ENCODE peak calls at places on chromosomes 11 and 22, in seven cellular contexts. One of them, this sample, is unnamed.

GRCh38 chr11:84157639-84158038 is 871.5 kb upstream of the CCDC90B start:
- DNase-seq in HCT116: no peak
- DNase-seq in SK-N-SH: no peak
- DNase-seq in K562: no peak
- DNase-seq in T47D: no peak
- DNase-seq in GM12878: no peak
- DNase-seq in HepG2: no peak
- DNase-seq in this sample: no peak

GRCh38 chr22:21766933-21767462 is 31.4 kb upstream of the YPEL1 start:
- DNase-seq in HCT116: no peak
- DNase-seq in SK-N-SH: no peak
- DNase-seq in K562: peak
- DNase-seq in T47D: no peak
- DNase-seq in GM12878: no peak
- DNase-seq in HepG2: no peak
- DNase-seq in this sample: no peak

GRCh38 chr11:17692006-17692405 is 27.4 kb upstream of the MYOD1 start:
- DNase-seq in HCT116: no peak
- DNase-seq in SK-N-SH: no peak
- DNase-seq in K562: no peak
- DNase-seq in T47D: no peak
- DNase-seq in GM12878: no peak
- DNase-seq in HepG2: no peak
- DNase-seq in this sample: no peak

GRCh38 chr11:10565493-10565892 is 3.0 kb downstream of the LYVE1 start:
- DNase-seq in HCT116: no peak
- DNase-seq in SK-N-SH: no peak
- DNase-seq in K562: no peak
- DNase-seq in T47D: no peak
- DNase-seq in GM12878: no peak
- DNase-seq in HepG2: no peak
- DNase-seq in this sample: no peak

GRCh38 chr11:27610287-27610686 is 90.0 kb downstream of the BDNF start:
- DNase-seq in HCT116: no peak
- DNase-seq in SK-N-SH: no peak
- DNase-seq in K562: no peak
- DNase-seq in T47D: no peak
- DNase-seq in GM12878: no peak
- DNase-seq in HepG2: no peak
- DNase-seq in this sample: no peak

GRCh38 chr11:31487848-31488247 is 21.6 kb downstream of the IMMP1L start:
- DNase-seq in HCT116: peak
- DNase-seq in SK-N-SH: peak
- DNase-seq in K562: peak
- DNase-seq in T47D: peak
- DNase-seq in GM12878: no peak
- DNase-seq in HepG2: peak
- DNase-seq in this sample: no peak

GRCh38 chr22:43473031-43473430 is 61.2 kb downstream of the MPPED1 start:
- DNase-seq in HCT116: no peak
- DNase-seq in SK-N-SH: no peak
- DNase-seq in K562: no peak
- DNase-seq in T47D: no peak
- DNase-seq in GM12878: no peak
- DNase-seq in HepG2: no peak
- DNase-seq in this sample: no peak

GRCh38 chr11:7630002-7630401 is 43.3 kb downstream of the CYB5R2 start:
- DNase-seq in HCT116: no peak
- DNase-seq in SK-N-SH: no peak
- DNase-seq in K562: no peak
- DNase-seq in T47D: no peak
- DNase-seq in GM12878: no peak
- DNase-seq in HepG2: no peak
- DNase-seq in this sample: no peak

GRCh38 chr11:17638311-17638710 is 81.1 kb upstream of the MYOD1 start:
- DNase-seq in HCT116: no peak
- DNase-seq in SK-N-SH: no peak
- DNase-seq in K562: no peak
- DNase-seq in T47D: no peak
- DNase-seq in GM12878: no peak
- DNase-seq in HepG2: no peak
- DNase-seq in this sample: no peak

GRCh38 chr11:75240381-75241035 is at the start of gene TPBGL:
- DNase-seq in HCT116: no peak
- DNase-seq in SK-N-SH: peak
- DNase-seq in K562: peak
- DNase-seq in T47D: no peak
- DNase-seq in GM12878: no peak
- DNase-seq in HepG2: no peak
- DNase-seq in this sample: no peak

GRCh38 chr11:130451261-130452019 is 3.0 kb downstream of the ADAMTS15 start:
- DNase-seq in HCT116: no peak
- DNase-seq in SK-N-SH: no peak
- DNase-seq in K562: no peak
- DNase-seq in T47D: no peak
- DNase-seq in GM12878: no peak
- DNase-seq in HepG2: no peak
- DNase-seq in this sample: no peak

GRCh38 chr11:119716475-119717057 is 12.4 kb downstream of the NECTIN1 start:
- DNase-seq in HCT116: no peak
- DNase-seq in SK-N-SH: no peak
- DNase-seq in K562: no peak
- DNase-seq in T47D: no peak
- DNase-seq in GM12878: no peak
- DNase-seq in HepG2: no peak
- DNase-seq in this sample: no peak
- TF ChIP-seq JUND in HCT116: no peak
- TF ChIP-seq JUND in SK-N-SH: no peak
- TF ChIP-seq JUND in K562: no peak
- TF ChIP-seq JUND in T47D: no peak
- TF ChIP-seq JUND in GM12878: no peak
- TF ChIP-seq JUND in HepG2: no peak
- TF ChIP-seq JUND in this sample: no peak

GRCh38 chr11:65911682-65912568 is 6.9 kb downstream of the C11orf68 start:
- DNase-seq in HCT116: peak
- DNase-seq in SK-N-SH: peak
- DNase-seq in K562: peak
- DNase-seq in T47D: peak
- DNase-seq in GM12878: no peak
- DNase-seq in HepG2: no peak
- DNase-seq in this sample: no peak
- TF ChIP-seq JUND in HCT116: no peak
- TF ChIP-seq JUND in SK-N-SH: no peak
- TF ChIP-seq JUND in K562: no peak
- TF ChIP-seq JUND in T47D: no peak
- TF ChIP-seq JUND in GM12878: no peak
- TF ChIP-seq JUND in HepG2: no peak
- TF ChIP-seq JUND in this sample: no peak

GRCh38 chr11:122804161-122804560 is 34.1 kb upstream of the CRTAM start:
- DNase-seq in HCT116: no peak
- DNase-seq in SK-N-SH: no peak
- DNase-seq in K562: no peak
- DNase-seq in T47D: no peak
- DNase-seq in GM12878: no peak
- DNase-seq in HepG2: no peak
- DNase-seq in this sample: no peak

GRCh38 chr11:122808494-122808893 is 29.8 kb upstream of the CRTAM start:
- DNase-seq in HCT116: no peak
- DNase-seq in SK-N-SH: no peak
- DNase-seq in K562: no peak
- DNase-seq in T47D: no peak
- DNase-seq in GM12878: peak
- DNase-seq in HepG2: no peak
- DNase-seq in this sample: no peak

GRCh38 chr11:122809861-122810260 is 28.4 kb upstream of the CRTAM start:
- DNase-seq in HCT116: no peak
- DNase-seq in SK-N-SH: no peak
- DNase-seq in K562: no peak
- DNase-seq in T47D: no peak
- DNase-seq in GM12878: no peak
- DNase-seq in HepG2: no peak
- DNase-seq in this sample: no peak

GRCh38 chr11:122804796-122805195 is 33.5 kb upstream of the CRTAM start:
- DNase-seq in HCT116: no peak
- DNase-seq in SK-N-SH: no peak
- DNase-seq in K562: no peak
- DNase-seq in T47D: no peak
- DNase-seq in GM12878: no peak
- DNase-seq in HepG2: no peak
- DNase-seq in this sample: no peak

DNA sequence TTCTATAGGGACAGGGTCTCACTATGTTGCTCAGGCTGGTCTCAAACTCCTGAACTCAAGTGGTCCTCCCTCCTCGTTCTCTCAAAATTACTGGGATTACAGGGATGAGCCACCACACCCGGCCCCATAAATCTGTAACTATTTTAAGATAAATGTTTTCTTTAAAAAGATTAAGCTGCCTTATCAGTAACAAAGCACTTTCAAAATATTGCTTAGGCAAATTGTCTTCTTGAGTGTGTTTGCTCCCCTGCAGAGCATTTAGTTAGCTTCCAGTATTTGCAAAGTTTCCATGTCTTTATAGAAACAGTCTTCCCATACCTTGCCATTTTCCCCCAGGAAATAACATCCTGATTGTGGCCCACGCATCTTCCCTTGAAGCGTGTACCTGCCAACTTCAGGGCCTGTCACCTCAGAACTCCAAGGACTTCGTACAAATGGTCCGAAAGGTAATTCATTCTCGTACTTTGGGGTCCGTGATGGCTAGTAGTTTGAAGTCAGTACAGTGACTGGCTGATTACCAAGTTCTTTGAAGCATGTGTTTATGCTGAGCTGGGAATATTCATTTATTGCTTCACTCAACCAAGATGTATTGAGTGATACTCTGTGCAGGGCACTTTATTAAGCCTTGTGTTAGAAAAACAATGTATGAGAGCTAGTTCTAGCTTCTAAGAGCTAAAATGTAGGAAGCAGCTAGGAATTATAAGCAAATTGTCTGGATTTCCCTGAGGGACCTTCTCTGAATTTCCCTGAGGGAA is 30.4 kb upstream of the CRTAM start:
- DNase-seq in HCT116: no peak
- DNase-seq in SK-N-SH: no peak
- DNase-seq in K562: no peak
- DNase-seq in T47D: no peak
- DNase-seq in GM12878: no peak
- DNase-seq in HepG2: no peak
- DNase-seq in this sample: no peak
- TF ChIP-seq JUND in HCT116: no peak
- TF ChIP-seq JUND in SK-N-SH: no peak
- TF ChIP-seq JUND in K562: no peak
- TF ChIP-seq JUND in T47D: no peak
- TF ChIP-seq JUND in GM12878: no peak
- TF ChIP-seq JUND in HepG2: no peak
- TF ChIP-seq JUND in this sample: no peak

GRCh38 chr11:79100093-79100704 is 340.6 kb downstream of the TENM4 start:
- DNase-seq in HCT116: peak
- DNase-seq in SK-N-SH: peak
- DNase-seq in K562: peak
- DNase-seq in T47D: peak
- DNase-seq in GM12878: no peak
- DNase-seq in HepG2: peak
- DNase-seq in this sample: peak
- TF ChIP-seq JUND in HCT116: no peak
- TF ChIP-seq JUND in SK-N-SH: no peak
- TF ChIP-seq JUND in K562: no peak
- TF ChIP-seq JUND in T47D: no peak
- TF ChIP-seq JUND in GM12878: no peak
- TF ChIP-seq JUND in HepG2: no peak
- TF ChIP-seq JUND in this sample: no peak

DNA sequence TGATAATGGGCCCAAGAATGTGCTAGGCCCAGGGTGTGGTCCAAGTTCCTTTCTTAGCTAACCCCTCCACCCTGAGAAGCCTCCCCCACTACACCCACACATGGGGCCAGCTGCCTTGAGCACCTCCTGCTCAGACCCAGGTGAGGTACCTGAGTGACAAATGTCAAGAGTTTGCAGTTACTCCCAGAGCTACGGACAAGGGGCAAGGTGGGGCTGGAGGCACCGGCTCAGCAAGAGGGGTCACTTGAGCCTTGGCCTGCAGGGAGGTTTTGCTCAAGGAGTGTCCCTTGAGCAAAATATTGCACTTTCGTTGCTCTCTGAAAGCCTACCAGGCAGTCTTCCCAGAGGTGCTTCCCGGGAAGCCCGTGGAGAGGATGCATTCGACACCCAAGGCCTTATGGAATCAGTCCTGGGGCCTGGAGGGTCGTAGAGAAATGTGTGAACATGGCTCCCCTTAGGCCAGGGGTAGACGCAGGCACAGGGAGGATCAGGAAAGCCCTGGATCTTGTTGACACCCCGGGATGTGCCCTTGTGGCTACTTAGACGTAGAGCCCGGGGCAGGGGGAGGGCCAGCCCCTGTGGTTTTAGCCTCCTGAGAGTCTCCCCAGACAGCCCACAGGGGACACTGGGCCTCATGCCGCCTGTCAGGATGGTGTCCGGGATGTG is 114.2 kb downstream of the KCNQ1 start:
- DNase-seq in HCT116: no peak
- DNase-seq in SK-N-SH: no peak
- DNase-seq in K562: no peak
- DNase-seq in T47D: no peak
- DNase-seq in GM12878: no peak
- DNase-seq in HepG2: no peak
- DNase-seq in this sample: no peak
- TF ChIP-seq JUND in HCT116: no peak
- TF ChIP-seq JUND in SK-N-SH: no peak
- TF ChIP-seq JUND in K562: no peak
- TF ChIP-seq JUND in T47D: no peak
- TF ChIP-seq JUND in GM12878: no peak
- TF ChIP-seq JUND in HepG2: no peak
- TF ChIP-seq JUND in this sample: no peak

DNA sequence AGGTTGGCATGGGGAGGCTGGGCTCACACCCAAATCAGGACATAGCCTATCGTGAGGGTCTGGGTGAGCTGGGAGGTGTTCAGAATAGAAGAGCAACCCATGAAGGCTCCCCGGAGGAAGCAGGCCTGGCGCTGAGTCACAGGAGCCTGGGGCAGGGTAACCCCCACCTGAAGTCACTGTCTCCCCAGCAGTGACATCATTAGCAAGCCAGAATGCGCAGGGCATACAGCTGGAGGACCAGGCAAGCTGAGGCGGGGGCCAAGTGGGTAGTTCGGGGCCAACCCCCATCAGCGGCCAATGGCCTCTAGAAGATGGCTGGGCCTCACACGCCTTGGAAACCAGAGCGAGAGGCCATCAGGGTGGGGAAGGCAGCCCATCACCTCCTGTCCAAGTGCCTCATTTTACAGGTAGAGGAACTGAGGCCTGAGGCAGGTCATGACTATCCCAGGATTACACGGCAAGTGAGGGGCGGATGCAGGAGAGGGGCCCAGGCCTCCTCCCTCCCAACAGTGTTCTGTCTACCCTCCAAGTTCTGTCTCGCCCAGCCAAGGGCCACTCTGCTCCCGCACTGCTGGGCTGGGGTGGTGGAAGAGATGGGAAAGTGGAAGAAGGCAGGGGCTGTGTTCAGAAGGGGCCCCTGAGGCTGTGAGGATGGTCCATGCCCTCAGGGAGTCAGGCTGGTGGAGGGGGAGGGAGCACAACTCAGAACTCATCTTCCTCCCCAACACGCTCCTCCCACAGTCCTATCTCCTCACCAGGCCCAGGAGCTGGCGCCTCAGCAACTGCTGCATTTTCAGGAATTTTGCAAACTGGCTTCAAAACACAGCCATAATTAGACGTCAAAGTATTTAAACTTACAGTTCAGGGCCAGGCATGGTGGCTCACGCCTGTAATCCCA is 24.6 kb downstream of the RPL3 start:
- DNase-seq in HCT116: no peak
- DNase-seq in SK-N-SH: no peak
- DNase-seq in K562: no peak
- DNase-seq in T47D: no peak
- DNase-seq in GM12878: no peak
- DNase-seq in HepG2: no peak
- DNase-seq in this sample: no peak
- TF ChIP-seq JUND in HCT116: no peak
- TF ChIP-seq JUND in SK-N-SH: no peak
- TF ChIP-seq JUND in K562: no peak
- TF ChIP-seq JUND in T47D: no peak
- TF ChIP-seq JUND in GM12878: no peak
- TF ChIP-seq JUND in HepG2: no peak
- TF ChIP-seq JUND in this sample: no peak

This sample was measured in H1.